ENCODE peak calls at places on chromosomes 12 and 14, in seven cellular contexts. W is left ventricle myocardium inferior, B is skeletal muscle cell, I is astrocyte of the spinal cord, V is NT2/D1, N is neural progenitor cell, J is lower lobe of right lung. E is an unnamed sample.
A peak's percentile ranks its signal among the peaks of the same experiment; 100 is the strongest.

GRCh38 chr12:33588725-33589405 is 149.2 kb upstream of the SYT10 start:
- DNase-seq in W (no peak), B (peak; percentile 9), I (no peak), V (no peak), N (no peak), J (no peak), E (no peak)

GRCh38 chr12:52655251-52655650 is 3.2 kb upstream of the KRT2 start:
- DNase-seq in W (no peak), B (no peak), I (no peak), V (no peak), N (no peak), J (no peak), E (no peak)

GRCh38 chr12:13980548-13981295 is 680 bp downstream of the GRIN2B start:
- DNase-seq in W (no peak), B (no peak), I (no peak), V (no peak), N (peak; percentile 64), J (no peak), E (no peak)

GRCh38 chr12:33690562-33690961 is 250.9 kb upstream of the SYT10 start:
- DNase-seq in W (no peak), B (no peak), I (no peak), V (no peak), N (no peak), J (no peak), E (no peak)

GRCh38 chr12:89856431-89856830 is 147.8 kb upstream of the ATP2B1 start:
- DNase-seq in W (no peak), B (peak; percentile 82), I (peak; percentile 85), V (no peak), N (no peak), J (no peak), E (no peak)

GRCh38 chr12:18861287-18861858 is 123.5 kb downstream of the CAPZA3 start:
- DNase-seq in W (no peak), B (no peak), I (peak; percentile 55), V (no peak), N (no peak), J (no peak), E (no peak)

GRCh38 chr12:20274008-20274407 is 94.3 kb upstream of the PDE3A start:
- DNase-seq in W (peak; percentile 15), B (no peak), I (no peak), V (no peak), N (peak; percentile 3), J (no peak), E (no peak)

GRCh38 chr14:66974397-66975025 is 214.7 kb upstream of the GARIN2 start:
- DNase-seq in W (no peak), B (peak; percentile 3), I (peak; percentile 7), V (no peak), N (no peak), J (no peak), E (no peak)

GRCh38 chr14:73472182-73473114 is 14.1 kb upstream of the NUMB start:
- DNase-seq in W (no peak), B (no peak), I (peak; percentile 77), V (no peak), N (peak; percentile 71), J (no peak), E (no peak)

GRCh38 chr14:53149656-53150319 is 3.3 kb downstream of the DDHD1 start:
- DNase-seq in W (no peak), B (no peak), I (no peak), V (no peak), N (no peak), J (no peak), E (no peak)
- H3K4me3 ChIP-seq in W (no peak overlapping the region), B (no peak overlapping the region), I (no peak overlapping the region), V (no peak overlapping the region), N (peak overlapping the region; percentile 7), J (no peak overlapping the region), E (no peak overlapping the region)

GRCh38 chr12:47940773-47941474 is 22.5 kb upstream of the TMEM106C start:
- DNase-seq in W (no peak), B (no peak), I (no peak), V (no peak), N (no peak), J (no peak), E (no peak)

GRCh38 chr12:47941475-47942326 is 21.7 kb upstream of the TMEM106C start:
- DNase-seq in W (no peak), B (no peak), I (no peak), V (no peak), N (no peak), J (no peak), E (no peak)

GRCh38 chr12:47944685-47945340 is 18.6 kb upstream of the TMEM106C start:
- DNase-seq in W (no peak), B (no peak), I (no peak), V (no peak), N (no peak), J (no peak), E (no peak)

GRCh38 chr12:47943492-47944359 is 19.7 kb upstream of the TMEM106C start:
- DNase-seq in W (no peak), B (no peak), I (no peak), V (no peak), N (no peak), J (no peak), E (no peak)

GRCh38 chr12:47942327-47943230 is 20.8 kb upstream of the TMEM106C start:
- DNase-seq in W (no peak), B (no peak), I (no peak), V (peak; percentile 16), N (peak; percentile 49), J (no peak), E (no peak)
- H3K4me3 ChIP-seq in W (no peak overlapping the region), B (no peak overlapping the region), I (no peak overlapping the region), V (no peak overlapping the region), N (no peak overlapping the region), J (no peak overlapping the region), E (no peak overlapping the region)

GRCh38 chr14:100568998-100569733 is 18.1 kb downstream of the BEGAIN start:
- DNase-seq in W (no peak), B (no peak), I (no peak), V (no peak), N (no peak), J (no peak), E (no peak)
- H3K4me3 ChIP-seq in W (peak overlapping the region; percentile 68), B (peak overlapping the region; percentile 13), I (peak overlapping the region; percentile 12), V (peak overlapping the region; percentile 42), N (peak overlapping the region; percentile 67), J (peak overlapping the region; percentile 56), E (peak overlapping the region; percentile 43)

GRCh38 chr14:68598621-68599447 is 194.0 kb downstream of the ZFP36L1 start:
- DNase-seq in W (peak; percentile 71), B (peak; percentile 88), I (peak; percentile 98), V (no peak), N (no peak), J (peak; percentile 83), E (peak; percentile 66)
- H3K4me3 ChIP-seq in W (peak overlapping the region; percentile 35), B (no peak overlapping the region), I (no peak overlapping the region), V (no peak overlapping the region), N (no peak overlapping the region), J (peak overlapping the region; percentile 9), E (no peak overlapping the region)

GRCh38 chr12:43579240-43579639 is 27.2 kb upstream of the ADAMTS20 start:
- DNase-seq in W (no peak), B (no peak), I (no peak), V (no peak), N (no peak), J (no peak), E (no peak)
- H3K4me3 ChIP-seq in W (no peak overlapping the region), B (no peak overlapping the region), I (no peak overlapping the region), V (no peak overlapping the region), N (no peak overlapping the region), J (no peak overlapping the region), E (no peak overlapping the region)

GRCh38 chr14:92426237-92426636 is 87.3 kb upstream of the RIN3 start:
- DNase-seq in W (no peak), B (no peak), I (peak; percentile 77), V (no peak), N (no peak), J (no peak), E (no peak)
- H3K4me3 ChIP-seq in W (no peak overlapping the region), B (no peak overlapping the region), I (no peak overlapping the region), V (no peak overlapping the region), N (no peak overlapping the region), J (no peak overlapping the region), E (no peak overlapping the region)

GRCh38 chr12:95683418-95683817 is 107.1 kb downstream of the NTN4 start:
- DNase-seq in W (no peak), B (no peak), I (no peak), V (no peak), N (no peak), J (no peak), E (no peak)

GRCh38 chr12:95678684-95679083 is 111.9 kb downstream of the NTN4 start:
- DNase-seq in W (no peak), B (no peak), I (no peak), V (no peak), N (no peak), J (no peak), E (no peak)

DNA sequence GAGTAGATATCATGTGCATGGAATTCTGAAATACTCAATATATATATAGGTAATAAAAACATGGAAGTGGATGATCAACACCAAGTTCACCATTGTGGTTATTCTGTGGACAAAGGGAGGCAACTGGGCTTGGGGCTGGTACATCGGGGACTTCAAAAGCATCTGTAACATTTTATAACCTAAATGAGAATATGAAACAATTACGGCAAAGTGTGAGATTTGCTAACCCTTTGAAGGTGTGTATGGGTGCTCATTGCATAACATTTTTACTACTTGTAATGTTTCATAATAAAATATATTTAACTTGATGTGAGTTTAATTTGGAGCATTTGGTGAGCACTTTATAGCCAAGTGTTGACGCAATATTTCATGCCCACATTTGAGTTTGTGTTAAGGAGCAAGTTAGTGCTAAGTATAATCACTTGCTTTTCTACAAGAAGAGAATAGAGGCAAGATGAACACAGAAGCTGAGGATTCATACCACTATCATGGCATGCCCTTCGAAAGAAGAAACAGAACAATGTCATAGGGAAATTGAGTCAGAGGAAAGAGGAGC is 109.3 kb downstream of the NTN4 start:
- DNase-seq in W (no peak), B (no peak), I (no peak), V (no peak), N (no peak), J (no peak), E (no peak)
- H3K4me3 ChIP-seq in W (no peak overlapping the region), B (no peak overlapping the region), I (no peak overlapping the region), V (no peak overlapping the region), N (no peak overlapping the region), J (no peak overlapping the region), E (no peak overlapping the region)

E was measured in uterus.